ENCODE peak calls at places on chromosomes 13 and 19, in six cellular contexts. One of them, this sample, is unnamed. For H3K4me1, the result is how much of the 10 kb centered on the place peaks cover.

GRCh38 chr13:111550062-111550461 is 229.6 kb downstream of the TEX29 start:
- DNase-seq in heart left ventricle: no peak
- DNase-seq in left ventricle myocardium inferior: no peak
- DNase-seq in H9: no peak
- DNase-seq in sigmoid colon: no peak
- DNase-seq in CD8-positive, alpha-beta T cell: no peak
- DNase-seq in this sample: no peak

GRCh38 chr13:44936246-44936645 is 53.0 kb downstream of the NUFIP1 start:
- DNase-seq in CD8-positive, alpha-beta T cell: no peak
- DNase-seq in H9: no peak
- DNase-seq in left ventricle myocardium inferior: no peak
- DNase-seq in heart left ventricle: no peak
- DNase-seq in sigmoid colon: no peak
- DNase-seq in this sample: no peak

GRCh38 chr19:35404879-35405622 is 34.2 kb downstream of the GPR42 start:
- DNase-seq in CD8-positive, alpha-beta T cell: no peak
- DNase-seq in left ventricle myocardium inferior: no peak
- DNase-seq in sigmoid colon: no peak
- DNase-seq in heart left ventricle: no peak
- DNase-seq in H9: no peak
- DNase-seq in this sample: no peak

GRCh38 chr13:24042710-24043440 is 117.6 kb upstream of the SPATA13 start:
- DNase-seq in heart left ventricle: no peak
- DNase-seq in left ventricle myocardium inferior: no peak
- DNase-seq in H9: no peak
- DNase-seq in sigmoid colon: no peak
- DNase-seq in CD8-positive, alpha-beta T cell: no peak
- DNase-seq in this sample: no peak

GRCh38 chr19:51327066-51327985 is 14.6 kb downstream of the VSIG10L start:
- DNase-seq in left ventricle myocardium inferior: peak
- DNase-seq in CD8-positive, alpha-beta T cell: no peak
- DNase-seq in H9: peak
- DNase-seq in heart left ventricle: no peak
- DNase-seq in sigmoid colon: no peak
- DNase-seq in this sample: peak

GRCh38 chr19:11061951-11062350 is 27.3 kb upstream of the LDLR start:
- DNase-seq in H9: no peak
- DNase-seq in CD8-positive, alpha-beta T cell: no peak
- DNase-seq in sigmoid colon: peak
- DNase-seq in heart left ventricle: no peak
- DNase-seq in left ventricle myocardium inferior: no peak
- DNase-seq in this sample: no peak

GRCh38 chr19:7959209-7959608 is 15.7 kb upstream of the TIMM44 start:
- DNase-seq in CD8-positive, alpha-beta T cell: no peak
- DNase-seq in sigmoid colon: no peak
- DNase-seq in left ventricle myocardium inferior: no peak
- DNase-seq in heart left ventricle: no peak
- DNase-seq in H9: no peak
- DNase-seq in this sample: no peak

GRCh38 chr13:19910336-19911072 is 47.1 kb upstream of the ZMYM5 start:
- DNase-seq in sigmoid colon: no peak
- DNase-seq in CD8-positive, alpha-beta T cell: no peak
- DNase-seq in H9: no peak
- DNase-seq in heart left ventricle: no peak
- DNase-seq in left ventricle myocardium inferior: no peak
- DNase-seq in this sample: no peak

GRCh38 chr19:4053423-4054324 is 13.0 kb downstream of the ZBTB7A start:
- DNase-seq in left ventricle myocardium inferior: no peak
- DNase-seq in H9: no peak
- DNase-seq in CD8-positive, alpha-beta T cell: no peak
- DNase-seq in heart left ventricle: no peak
- DNase-seq in sigmoid colon: no peak
- DNase-seq in this sample: no peak

GRCh38 chr13:106424805-106425204 is 110.7 kb downstream of the EFNB2 start:
- DNase-seq in sigmoid colon: no peak
- DNase-seq in H9: no peak
- DNase-seq in heart left ventricle: no peak
- DNase-seq in CD8-positive, alpha-beta T cell: no peak
- DNase-seq in left ventricle myocardium inferior: no peak
- DNase-seq in this sample: no peak

GRCh38 chr13:79538757-79539156 is 57.8 kb downstream of the NDFIP2 start:
- DNase-seq in left ventricle myocardium inferior: no peak
- DNase-seq in heart left ventricle: no peak
- DNase-seq in sigmoid colon: no peak
- DNase-seq in CD8-positive, alpha-beta T cell: no peak
- DNase-seq in H9: no peak
- DNase-seq in this sample: no peak
- H3K4me1 ChIP-seq in left ventricle myocardium inferior: under half
- H3K4me1 ChIP-seq in heart left ventricle: under half
- H3K4me1 ChIP-seq in sigmoid colon: under half
- H3K4me1 ChIP-seq in CD8-positive, alpha-beta T cell: under half
- H3K4me1 ChIP-seq in H9: under half
- H3K4me1 ChIP-seq in this sample: under half

GRCh38 chr19:13847033-13847899 is 29.7 kb upstream of the NANOS3 start:
- DNase-seq in sigmoid colon: peak
- DNase-seq in heart left ventricle: peak
- DNase-seq in CD8-positive, alpha-beta T cell: peak
- DNase-seq in H9: peak
- DNase-seq in left ventricle myocardium inferior: peak
- DNase-seq in this sample: peak

GRCh38 chr19:13849277-13849676 is 27.7 kb upstream of the NANOS3 start:
- DNase-seq in sigmoid colon: no peak
- DNase-seq in CD8-positive, alpha-beta T cell: no peak
- DNase-seq in left ventricle myocardium inferior: no peak
- DNase-seq in heart left ventricle: no peak
- DNase-seq in H9: peak
- DNase-seq in this sample: no peak

GRCh38 chr19:13847900-13848677 is 28.8 kb upstream of the NANOS3 start:
- DNase-seq in heart left ventricle: no peak
- DNase-seq in left ventricle myocardium inferior: no peak
- DNase-seq in sigmoid colon: no peak
- DNase-seq in H9: no peak
- DNase-seq in CD8-positive, alpha-beta T cell: no peak
- DNase-seq in this sample: no peak

GRCh38 chr19:13849991-13850909 is 26.7 kb upstream of the NANOS3 start:
- DNase-seq in heart left ventricle: peak
- DNase-seq in CD8-positive, alpha-beta T cell: peak
- DNase-seq in H9: peak
- DNase-seq in sigmoid colon: peak
- DNase-seq in left ventricle myocardium inferior: peak
- DNase-seq in this sample: peak

DNA sequence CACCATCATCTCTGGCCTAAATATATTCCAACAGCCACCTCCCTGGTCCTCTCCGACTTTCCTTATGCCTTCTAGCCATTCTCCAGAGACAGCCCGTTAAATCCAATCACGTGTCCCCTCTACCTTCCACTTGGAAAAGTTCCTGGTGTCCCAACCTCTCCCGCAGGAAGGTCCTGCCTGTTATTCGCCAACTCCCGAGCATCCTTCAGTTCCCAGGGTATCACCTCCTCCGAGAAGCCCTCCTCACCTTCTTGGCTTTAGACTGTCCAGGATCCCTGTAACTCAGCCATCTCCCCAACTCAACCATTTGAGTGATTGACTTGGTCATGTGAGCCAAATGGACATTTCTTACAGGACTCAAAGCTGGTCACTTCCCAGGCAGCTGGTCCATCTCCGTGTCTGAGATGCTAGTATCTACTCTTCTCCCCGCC is 28.1 kb upstream of the NANOS3 start:
- DNase-seq in heart left ventricle: no peak
- DNase-seq in CD8-positive, alpha-beta T cell: no peak
- DNase-seq in sigmoid colon: no peak
- DNase-seq in H9: no peak
- DNase-seq in left ventricle myocardium inferior: no peak
- DNase-seq in this sample: no peak
- H3K4me1 ChIP-seq in heart left ventricle: under half
- H3K4me1 ChIP-seq in CD8-positive, alpha-beta T cell: half or more
- H3K4me1 ChIP-seq in sigmoid colon: half or more
- H3K4me1 ChIP-seq in H9: under half
- H3K4me1 ChIP-seq in left ventricle myocardium inferior: half or more
- H3K4me1 ChIP-seq in this sample: half or more

GRCh38 chr19:14512420-14512961 is 5.7 kb downstream of the DNAJB1 start:
- DNase-seq in CD8-positive, alpha-beta T cell: no peak
- DNase-seq in heart left ventricle: no peak
- DNase-seq in sigmoid colon: no peak
- DNase-seq in H9: no peak
- DNase-seq in left ventricle myocardium inferior: no peak
- DNase-seq in this sample: no peak
- H3K4me1 ChIP-seq in CD8-positive, alpha-beta T cell: under half
- H3K4me1 ChIP-seq in heart left ventricle: under half
- H3K4me1 ChIP-seq in sigmoid colon: under half
- H3K4me1 ChIP-seq in H9: under half
- H3K4me1 ChIP-seq in left ventricle myocardium inferior: half or more
- H3K4me1 ChIP-seq in this sample: half or more

GRCh38 chr19:58516964-58517833 is 2.4 kb downstream of the ZBTB45 start:
- DNase-seq in CD8-positive, alpha-beta T cell: no peak
- DNase-seq in sigmoid colon: no peak
- DNase-seq in H9: peak
- DNase-seq in left ventricle myocardium inferior: no peak
- DNase-seq in heart left ventricle: peak
- DNase-seq in this sample: peak

GRCh38 chr19:58514564-58515020 is 2.8 kb upstream of the SLC27A5 start:
- DNase-seq in heart left ventricle: no peak
- DNase-seq in left ventricle myocardium inferior: no peak
- DNase-seq in H9: no peak
- DNase-seq in CD8-positive, alpha-beta T cell: no peak
- DNase-seq in sigmoid colon: no peak
- DNase-seq in this sample: no peak

GRCh38 chr19:58516246-58516836 is 3.3 kb downstream of the ZBTB45 start:
- DNase-seq in heart left ventricle: no peak
- DNase-seq in CD8-positive, alpha-beta T cell: no peak
- DNase-seq in H9: no peak
- DNase-seq in sigmoid colon: no peak
- DNase-seq in left ventricle myocardium inferior: no peak
- DNase-seq in this sample: no peak

GRCh38 chr19:58513694-58514563 is 2.1 kb upstream of the SLC27A5 start:
- DNase-seq in sigmoid colon: peak
- DNase-seq in H9: peak
- DNase-seq in CD8-positive, alpha-beta T cell: peak
- DNase-seq in left ventricle myocardium inferior: peak
- DNase-seq in heart left ventricle: peak
- DNase-seq in this sample: peak

DNA sequence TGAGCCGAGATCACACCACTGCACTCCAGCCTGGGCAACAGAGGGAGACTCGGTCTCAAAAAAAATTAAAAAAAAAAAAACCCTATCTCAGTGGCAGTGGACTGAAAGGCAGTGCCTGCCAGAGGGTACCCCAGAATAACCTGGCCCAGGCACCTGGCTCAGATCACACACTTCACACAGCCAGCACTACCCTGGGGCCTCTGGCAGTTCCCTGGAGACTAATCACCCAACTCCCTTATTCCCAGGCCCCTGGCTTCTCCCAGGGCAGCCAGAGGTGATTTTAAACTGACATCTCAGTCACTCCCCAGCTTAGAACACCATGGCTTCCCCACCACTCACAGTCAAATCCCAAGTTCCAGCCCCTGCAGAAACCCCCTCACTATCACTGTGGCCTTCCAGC is 3.5 kb upstream of the SLC27A5 start:
- DNase-seq in CD8-positive, alpha-beta T cell: no peak
- DNase-seq in H9: no peak
- DNase-seq in left ventricle myocardium inferior: no peak
- DNase-seq in heart left ventricle: no peak
- DNase-seq in sigmoid colon: no peak
- DNase-seq in this sample: no peak
- H3K4me1 ChIP-seq in CD8-positive, alpha-beta T cell: under half
- H3K4me1 ChIP-seq in H9: under half
- H3K4me1 ChIP-seq in left ventricle myocardium inferior: half or more
- H3K4me1 ChIP-seq in heart left ventricle: under half
- H3K4me1 ChIP-seq in sigmoid colon: half or more
- H3K4me1 ChIP-seq in this sample: under half

GRCh38 chr13:32141462-32141861 is 109.9 kb downstream of the FRY start:
- DNase-seq in left ventricle myocardium inferior: no peak
- DNase-seq in CD8-positive, alpha-beta T cell: no peak
- DNase-seq in heart left ventricle: no peak
- DNase-seq in H9: no peak
- DNase-seq in sigmoid colon: no peak
- DNase-seq in this sample: no peak
- H3K4me1 ChIP-seq in left ventricle myocardium inferior: under half
- H3K4me1 ChIP-seq in CD8-positive, alpha-beta T cell: under half
- H3K4me1 ChIP-seq in heart left ventricle: under half
- H3K4me1 ChIP-seq in H9: under half
- H3K4me1 ChIP-seq in sigmoid colon: under half
- H3K4me1 ChIP-seq in this sample: under half

GRCh38 chr19:1105873-1106840 is 2.4 kb downstream of the GPX4 start:
- DNase-seq in CD8-positive, alpha-beta T cell: no peak
- DNase-seq in heart left ventricle: no peak
- DNase-seq in H9: no peak
- DNase-seq in left ventricle myocardium inferior: no peak
- DNase-seq in sigmoid colon: no peak
- DNase-seq in this sample: no peak
- H3K4me1 ChIP-seq in CD8-positive, alpha-beta T cell: under half
- H3K4me1 ChIP-seq in heart left ventricle: under half
- H3K4me1 ChIP-seq in H9: under half
- H3K4me1 ChIP-seq in left ventricle myocardium inferior: half or more
- H3K4me1 ChIP-seq in sigmoid colon: under half
- H3K4me1 ChIP-seq in this sample: under half

GRCh38 chr13:110540871-110541525 is 20.5 kb downstream of the RAB20 start:
- DNase-seq in H9: no peak
- DNase-seq in CD8-positive, alpha-beta T cell: no peak
- DNase-seq in sigmoid colon: peak
- DNase-seq in heart left ventricle: no peak
- DNase-seq in left ventricle myocardium inferior: no peak
- DNase-seq in this sample: no peak

GRCh38 chr13:110542311-110542796 is 19.2 kb downstream of the RAB20 start:
- DNase-seq in heart left ventricle: no peak
- DNase-seq in H9: no peak
- DNase-seq in left ventricle myocardium inferior: no peak
- DNase-seq in CD8-positive, alpha-beta T cell: no peak
- DNase-seq in sigmoid colon: no peak
- DNase-seq in this sample: no peak

GRCh38 chr13:110538632-110539031 is 22.9 kb downstream of the RAB20 start:
- DNase-seq in left ventricle myocardium inferior: peak
- DNase-seq in sigmoid colon: no peak
- DNase-seq in heart left ventricle: no peak
- DNase-seq in H9: no peak
- DNase-seq in CD8-positive, alpha-beta T cell: no peak
- DNase-seq in this sample: no peak

GRCh38 chr13:110539894-110540293 is 21.6 kb downstream of the RAB20 start:
- DNase-seq in sigmoid colon: no peak
- DNase-seq in H9: no peak
- DNase-seq in heart left ventricle: no peak
- DNase-seq in left ventricle myocardium inferior: no peak
- DNase-seq in CD8-positive, alpha-beta T cell: no peak
- DNase-seq in this sample: no peak

GRCh38 chr13:110541526-110541920 is 20.0 kb downstream of the RAB20 start:
- DNase-seq in left ventricle myocardium inferior: no peak
- DNase-seq in heart left ventricle: no peak
- DNase-seq in CD8-positive, alpha-beta T cell: no peak
- DNase-seq in H9: no peak
- DNase-seq in sigmoid colon: peak
- DNase-seq in this sample: no peak
- H3K4me1 ChIP-seq in left ventricle myocardium inferior: half or more
- H3K4me1 ChIP-seq in heart left ventricle: under half
- H3K4me1 ChIP-seq in CD8-positive, alpha-beta T cell: under half
- H3K4me1 ChIP-seq in H9: under half
- H3K4me1 ChIP-seq in sigmoid colon: half or more
- H3K4me1 ChIP-seq in this sample: half or more

GRCh38 chr19:41324231-41324702 is 14.3 kb downstream of the CCDC97 start:
- DNase-seq in H9: no peak
- DNase-seq in heart left ventricle: peak
- DNase-seq in CD8-positive, alpha-beta T cell: no peak
- DNase-seq in sigmoid colon: no peak
- DNase-seq in left ventricle myocardium inferior: no peak
- DNase-seq in this sample: no peak
- H3K4me1 ChIP-seq in H9: under half
- H3K4me1 ChIP-seq in heart left ventricle: under half
- H3K4me1 ChIP-seq in CD8-positive, alpha-beta T cell: half or more
- H3K4me1 ChIP-seq in sigmoid colon: half or more
- H3K4me1 ChIP-seq in left ventricle myocardium inferior: half or more
- H3K4me1 ChIP-seq in this sample: half or more

This sample was measured in lower lobe of right lung.